ENCODE peak calls at places on chromosomes 16 and 17, in six cellular contexts. E is uterus, B is right cardiac atrium, K is heart right ventricle, Y is upper lobe of right lung, J is SJSA1. I is an unnamed sample.

GRCh38 chr17:17888821-17889220 is 52.0 kb upstream of the SREBF1 start:
- DNase-seq in Y (no peak), K (no peak), B (peak), J (no peak), E (no peak), I (no peak)

GRCh38 chr17:44081681-44082080 is 11.1 kb downstream of the G6PC3 start:
- DNase-seq in B (no peak), Y (no peak), E (no peak), J (peak), K (no peak), I (no peak)

GRCh38 chr17:65730711-65731169 is 169.3 kb upstream of the AXIN2 start:
- DNase-seq in Y (no peak), B (no peak), E (peak), J (no peak), K (no peak), I (no peak)

GRCh38 chr16:45454-45853 is 8.0 kb downstream of the POLR3K start:
- DNase-seq in J (no peak), E (no peak), K (no peak), B (no peak), Y (no peak), I (no peak)

GRCh38 chr16:58212824-58213655 is 15.1 kb upstream of the CSNK2A2 start:
- DNase-seq in B (no peak), J (no peak), Y (no peak), E (no peak), K (no peak), I (no peak)

GRCh38 chr17:82684207-82684903 is 14.1 kb downstream of the RAB40B start:
- DNase-seq in Y (no peak), B (peak), J (no peak), K (no peak), E (no peak), I (no peak)

GRCh38 chr17:57810740-57811632 is 38.9 kb downstream of the MRPS23 start:
- DNase-seq in K (peak), Y (no peak), E (peak), J (peak), B (peak), I (no peak)

GRCh38 chr17:38572665-38573365 is 32.9 kb downstream of the SRCIN1 start:
- DNase-seq in J (no peak), K (no peak), B (peak), E (no peak), Y (no peak), I (no peak)

GRCh38 chr17:40901981-40902862 is 17.2 kb upstream of the KRT20 start:
- DNase-seq in Y (no peak), B (no peak), K (no peak), E (no peak), J (peak), I (no peak)

GRCh38 chr16:30084816-30085159 is 6.9 kb downstream of the TBX6 start:
- DNase-seq in B (peak), J (no peak), K (no peak), Y (no peak), E (peak), I (no peak)

GRCh38 chr17:79733692-79734070 is 2.9 kb downstream of the ENPP7 start:
- DNase-seq in K (no peak), B (no peak), E (no peak), J (no peak), Y (no peak), I (no peak)

GRCh38 chr17:10099051-10099571 is 99.3 kb downstream of the GAS7 start:
- DNase-seq in Y (no peak), J (no peak), E (peak), K (no peak), B (peak), I (no peak)

GRCh38 chr17:40319651-40320550 is 10.9 kb downstream of the RARA start:
- DNase-seq in J (no peak), K (no peak), Y (peak), E (peak), B (peak), I (peak)

GRCh38 chr17:38476549-38476948 is 48.3 kb downstream of the ARHGAP23 start:
- DNase-seq in Y (no peak), B (peak), K (no peak), J (no peak), E (no peak), I (no peak)

GRCh38 chr17:56594528-56595418 is 1.3 kb downstream of the NOG start:
- DNase-seq in Y (peak), B (peak), J (no peak), K (no peak), E (no peak), I (peak)

GRCh38 chr17:48522031-48522593 is 8.7 kb downstream of the HOXB1 start:
- DNase-seq in J (no peak), B (peak), K (no peak), E (peak), Y (no peak), I (no peak)

GRCh38 chr16:77916111-77916510 is 106.2 kb upstream of the CLEC3A start:
- DNase-seq in J (no peak), E (no peak), Y (no peak), B (no peak), K (no peak), I (no peak)

DNA sequence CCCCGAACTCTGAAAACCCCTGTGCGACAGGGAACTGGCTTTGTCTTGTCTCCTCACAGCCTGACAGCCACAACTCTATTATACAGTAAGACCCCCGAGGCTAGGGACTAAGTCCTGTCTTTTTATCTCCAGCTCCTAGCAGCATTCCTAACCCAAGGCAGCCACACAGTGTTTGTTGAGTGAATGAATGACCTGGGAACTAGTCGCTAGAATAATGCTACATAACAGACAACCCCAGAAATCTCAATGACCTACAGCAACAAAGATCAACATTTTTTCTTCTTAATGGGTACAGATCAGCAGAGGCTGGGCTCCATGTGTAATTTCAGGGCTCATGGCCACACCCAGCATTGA is 71.4 kb upstream of the TNRC6C start:
- DNase-seq in E (no peak), J (no peak), B (no peak), Y (no peak), K (no peak), I (no peak)
- H3K4me3 ChIP-seq in E (peak), J (no peak), B (peak), Y (peak), K (peak), I (peak)

DNA sequence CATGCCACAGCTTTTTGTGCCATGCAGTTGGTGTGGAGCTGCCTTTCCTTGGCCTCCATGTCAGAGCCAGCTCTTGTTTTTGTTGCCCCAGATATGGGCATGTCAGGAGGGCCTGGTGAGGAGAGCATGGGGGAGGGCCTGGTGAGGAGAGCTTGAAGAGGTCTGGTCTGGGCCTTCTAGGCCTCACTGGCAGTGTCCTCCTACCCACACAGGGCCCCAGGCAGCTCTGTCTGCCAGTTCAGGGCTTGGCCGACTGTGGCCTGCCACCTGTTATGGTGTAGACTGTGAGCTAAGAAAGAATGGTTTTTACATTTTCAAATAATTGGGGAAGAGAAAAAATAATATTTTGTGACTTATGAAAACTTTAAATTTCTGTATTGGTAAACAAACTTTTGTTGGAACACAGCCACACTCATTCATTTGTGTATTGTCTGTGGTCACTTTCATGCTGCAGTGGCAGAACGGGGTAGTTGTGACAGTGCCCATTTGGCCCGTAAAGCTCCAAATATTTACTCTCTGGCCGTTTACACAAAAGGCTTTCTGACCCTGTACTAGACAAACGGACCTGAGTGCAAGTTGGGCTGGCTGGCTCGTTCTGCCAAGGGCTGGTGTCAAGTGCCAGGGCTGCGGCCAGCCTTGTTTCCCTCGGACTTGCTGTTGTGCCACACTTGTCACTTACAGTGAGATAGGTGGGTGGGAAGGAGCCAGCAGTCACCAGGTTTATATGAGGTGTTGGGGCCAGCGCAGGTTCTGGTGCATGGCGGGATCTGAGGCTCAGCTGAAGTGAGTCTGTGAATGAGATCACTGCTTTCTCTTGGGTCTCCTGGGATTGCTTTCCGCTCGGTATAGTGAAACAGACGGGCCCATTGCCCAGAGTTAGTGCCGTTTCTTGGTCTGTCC is 18.2 kb downstream of the PGS1 start:
- DNase-seq in J (no peak), Y (no peak), E (no peak), B (peak), K (peak), I (no peak)
- H3K27ac ChIP-seq in J (peak), Y (peak), E (peak), B (peak), K (peak), I (no peak)

GRCh38 chr17:76025294-76025693 is 1.8 kb downstream of the EVPL start:
- DNase-seq in K (no peak), Y (no peak), B (peak), E (no peak), J (no peak), I (no peak)
- H3K4me3 ChIP-seq in K (no peak), Y (peak), B (no peak), E (no peak), J (no peak), I (no peak)

DNA sequence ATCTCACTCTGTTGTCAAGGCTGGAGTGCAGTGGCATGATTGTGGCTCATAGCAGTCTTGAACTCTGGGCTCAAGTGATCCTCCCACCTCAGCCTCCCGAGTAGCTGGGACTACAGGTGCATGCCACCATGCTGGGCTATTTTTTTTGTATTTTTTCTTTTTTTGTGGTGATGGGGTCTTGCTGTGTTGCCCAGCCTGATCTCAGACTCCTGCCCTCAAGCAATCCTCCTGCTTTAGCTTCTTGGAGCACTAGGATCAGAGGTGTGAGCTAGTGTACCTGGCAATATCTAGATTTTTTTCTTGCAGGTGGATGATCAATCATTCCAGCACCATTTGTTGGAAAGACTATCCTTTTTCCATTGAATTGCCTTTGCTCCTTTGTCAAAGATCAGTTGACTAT is 52.8 kb upstream of the IL34 start:
- DNase-seq in Y (no peak), B (no peak), K (no peak), J (no peak), E (no peak), I (no peak)
- H3K27ac ChIP-seq in Y (no peak), B (no peak), K (peak), J (no peak), E (no peak), I (no peak)

GRCh38 chr16:12124742-12125141 is 148.2 kb downstream of the SNX29 start:
- DNase-seq in J (no peak), B (no peak), E (no peak), K (no peak), Y (no peak), I (no peak)
- H3K4me3 ChIP-seq in J (no peak), B (no peak), E (no peak), K (no peak), Y (no peak), I (no peak)

I was measured in CD4-positive, CD25-positive, alpha-beta regulatory T cell.